ENCODE peak calls at places on chromosomes 2 and 18, in seven cellular contexts. One of them, this sample, is unnamed.

GRCh38 chr18:53385889-53386288 is 838.6 kb downstream of the MBD2 start:
- DNase-seq in type B pancreatic cell: no peak
- DNase-seq in M059J: no peak
- DNase-seq in Panc1: no peak
- DNase-seq in GM23248: no peak
- DNase-seq in EL: no peak
- DNase-seq in C1 segment of cervical spinal cord: no peak
- DNase-seq in this sample: no peak

GRCh38 chr18:47150029-47150823 is at the start of gene HDHD2:
- DNase-seq in Panc1: peak; percentile 46
- DNase-seq in M059J: peak; percentile 77
- DNase-seq in type B pancreatic cell: peak; percentile 88
- DNase-seq in GM23248: peak; percentile 91
- DNase-seq in EL: peak; percentile 80
- DNase-seq in C1 segment of cervical spinal cord: peak; percentile 86
- DNase-seq in this sample: peak; percentile 76

GRCh38 chr18:43662657-43663056 is 385.4 kb upstream of the SYT4 start:
- DNase-seq in C1 segment of cervical spinal cord: no peak
- DNase-seq in EL: peak; percentile 87
- DNase-seq in Panc1: no peak
- DNase-seq in GM23248: peak; percentile 84
- DNase-seq in M059J: peak; percentile 72
- DNase-seq in type B pancreatic cell: no peak
- DNase-seq in this sample: no peak

GRCh38 chr2:18117592-18117991 is 239.1 kb downstream of the KCNS3 start:
- DNase-seq in C1 segment of cervical spinal cord: no peak
- DNase-seq in GM23248: peak; percentile 67
- DNase-seq in type B pancreatic cell: no peak
- DNase-seq in Panc1: no peak
- DNase-seq in M059J: peak; percentile 72
- DNase-seq in EL: peak; percentile 48
- DNase-seq in this sample: no peak

GRCh38 chr2:237509905-237510304 is 22.9 kb downstream of the MLPH start:
- DNase-seq in Panc1: no peak
- DNase-seq in EL: no peak
- DNase-seq in GM23248: no peak
- DNase-seq in C1 segment of cervical spinal cord: no peak
- DNase-seq in type B pancreatic cell: no peak
- DNase-seq in M059J: no peak
- DNase-seq in this sample: no peak

GRCh38 chr2:74481961-74482800 is 617 bp downstream of the CCDC142 start:
- DNase-seq in EL: peak; percentile 33
- DNase-seq in Panc1: no peak
- DNase-seq in M059J: no peak
- DNase-seq in GM23248: peak; percentile 70
- DNase-seq in C1 segment of cervical spinal cord: no peak
- DNase-seq in type B pancreatic cell: no peak
- DNase-seq in this sample: no peak

GRCh38 chr2:208062113-208062512 is 36.8 kb upstream of the PLEKHM3 start:
- DNase-seq in C1 segment of cervical spinal cord: no peak
- DNase-seq in GM23248: peak; percentile 56
- DNase-seq in M059J: peak; percentile 52
- DNase-seq in Panc1: no peak
- DNase-seq in EL: peak; percentile 38
- DNase-seq in type B pancreatic cell: no peak
- DNase-seq in this sample: no peak

GRCh38 chr18:25230658-25231326 is 121.2 kb downstream of the ZNF521 start:
- DNase-seq in GM23248: peak; percentile 95
- DNase-seq in type B pancreatic cell: no peak
- DNase-seq in M059J: peak; percentile 66
- DNase-seq in EL: peak; percentile 70
- DNase-seq in Panc1: no peak
- DNase-seq in C1 segment of cervical spinal cord: no peak
- DNase-seq in this sample: peak; percentile 54

GRCh38 chr2:116754371-116755101 is 1060.0 kb upstream of the DDX18 start:
- DNase-seq in C1 segment of cervical spinal cord: no peak
- DNase-seq in EL: no peak
- DNase-seq in M059J: no peak
- DNase-seq in GM23248: no peak
- DNase-seq in type B pancreatic cell: no peak
- DNase-seq in Panc1: no peak
- DNase-seq in this sample: no peak

GRCh38 chr2:187003038-187003543 is 154.1 kb upstream of the ZSWIM2 start:
- DNase-seq in GM23248: no peak
- DNase-seq in C1 segment of cervical spinal cord: no peak
- DNase-seq in M059J: no peak
- DNase-seq in type B pancreatic cell: no peak
- DNase-seq in Panc1: no peak
- DNase-seq in EL: no peak
- DNase-seq in this sample: no peak

GRCh38 chr2:42274872-42275271 is 86.1 kb downstream of the COX7A2L start:
- DNase-seq in EL: no peak
- DNase-seq in type B pancreatic cell: no peak
- DNase-seq in Panc1: no peak
- DNase-seq in C1 segment of cervical spinal cord: no peak
- DNase-seq in M059J: no peak
- DNase-seq in GM23248: no peak
- DNase-seq in this sample: no peak